ENCODE peak calls at places on chromosome 20, in eight cellular contexts. O is adrenal gland; U is uterus; E is GM23248; V is MM.1S; K is NT2/D1; N is pancreas; Y is CD8-positive, alpha-beta memory T cell. P is an unnamed sample. For H3K4me1, the result is how much of the 10 kb centered on the place peaks cover.

GRCh38 chr20:22339091-22339881 is 245.1 kb downstream of the FOXA2 start:
- DNase-seq in N (peak), O (no peak), E (peak), K (peak), Y (no peak), V (peak), U (no peak), P (no peak)

GRCh38 chr20:50996901-50997830 is 25.7 kb downstream of the KCNG1 start:
- DNase-seq in N (no peak), O (no peak), K (no peak), V (no peak), E (peak), Y (no peak), U (no peak), P (no peak)

GRCh38 chr20:50001784-50002311 is 19.1 kb downstream of the SNAI1 start:
- DNase-seq in O (no peak), E (no peak), V (no peak), N (no peak), Y (no peak), K (no peak), U (no peak), P (no peak)

GRCh38 chr20:10647471-10647870 is 26.3 kb downstream of the JAG1 start:
- DNase-seq in O (no peak), Y (no peak), K (no peak), U (peak), E (peak), N (no peak), V (no peak), P (no peak)

GRCh38 chr20:40633123-40633850 is 55.7 kb downstream of the MAFB start:
- DNase-seq in K (no peak), V (no peak), O (no peak), E (no peak), Y (no peak), U (no peak), N (no peak), P (no peak)

GRCh38 chr20:64242797-64243475 is 12.6 kb upstream of the PCMTD2 start:
- DNase-seq in Y (no peak), O (peak), N (no peak), K (no peak), U (no peak), E (no peak), V (no peak), P (no peak)

GRCh38 chr20:38825901-38826625 is 20.6 kb downstream of the PPP1R16B start:
- DNase-seq in O (no peak), E (peak), U (no peak), Y (no peak), K (no peak), V (no peak), N (peak), P (no peak)

GRCh38 chr20:47629907-47630306 is 128.2 kb downstream of the NCOA3 start:
- DNase-seq in E (no peak), V (no peak), U (no peak), N (no peak), O (no peak), Y (no peak), K (no peak), P (no peak)

GRCh38 chr20:22342410-22342809 is 242.0 kb downstream of the FOXA2 start:
- DNase-seq in U (no peak), E (no peak), O (no peak), Y (no peak), N (no peak), K (no peak), V (no peak), P (no peak)

GRCh38 chr20:39190666-39191570 is 228.8 kb downstream of the DHX35 start:
- DNase-seq in U (no peak), O (no peak), N (no peak), K (peak), E (peak), V (no peak), Y (no peak), P (no peak)

GRCh38 chr20:36967636-36968035 is 16.1 kb upstream of the SAMHD1 start:
- DNase-seq in Y (no peak), K (no peak), U (no peak), V (no peak), E (no peak), N (no peak), O (no peak), P (no peak)

GRCh38 chr20:63445075-63445734 is 27.2 kb downstream of the KCNQ2 start:
- DNase-seq in N (no peak), V (no peak), Y (no peak), O (no peak), K (no peak), E (no peak), U (no peak), P (no peak)

GRCh38 chr20:49385471-49385870 is 97.0 kb downstream of the KCNB1 start:
- DNase-seq in E (peak), V (peak), Y (no peak), U (no peak), O (no peak), K (peak), N (no peak), P (no peak)

GRCh38 chr20:38937978-38938473 is 11.8 kb downstream of the FAM83D start:
- DNase-seq in V (no peak), Y (no peak), U (no peak), N (no peak), K (no peak), O (no peak), E (no peak), P (no peak)

GRCh38 chr20:650954-651353 is 2.0 kb downstream of the SRXN1 start:
- DNase-seq in Y (no peak), U (no peak), K (no peak), N (no peak), E (peak), O (no peak), V (no peak), P (no peak)

GRCh38 chr20:63298731-63299312 is 5.8 kb downstream of the COL20A1 start:
- DNase-seq in O (no peak), V (no peak), E (no peak), N (no peak), K (no peak), U (no peak), Y (no peak), P (no peak)

GRCh38 chr20:22586645-22587310 is 2.4 kb upstream of the FOXA2 start:
- DNase-seq in V (no peak), K (no peak), U (no peak), N (peak), O (no peak), E (peak), Y (no peak), P (no peak)

GRCh38 chr20:12744026-12744425 is 264.7 kb upstream of the SPTLC3 start:
- DNase-seq in U (no peak), K (no peak), O (no peak), Y (no peak), E (no peak), N (no peak), V (no peak), P (no peak)

GRCh38 chr20:13322621-13323020 is 101.5 kb downstream of the ISM1 start:
- DNase-seq in V (no peak), Y (no peak), E (no peak), U (no peak), O (no peak), N (no peak), K (no peak), P (no peak)

GRCh38 chr20:6051505-6051904 is 2.4 kb downstream of the LRRN4 start:
- DNase-seq in K (no peak), Y (no peak), E (peak), N (peak), O (no peak), U (no peak), V (no peak), P (no peak)

GRCh38 chr20:37702643-37703337 is 9.0 kb downstream of the CTNNBL1 start:
- DNase-seq in U (no peak), O (no peak), N (no peak), K (no peak), V (no peak), E (no peak), Y (no peak), P (no peak)

GRCh38 chr20:33558348-33559144 is 68.7 kb downstream of the CBFA2T2 start:
- DNase-seq in Y (no peak), U (no peak), O (no peak), N (no peak), V (no peak), E (no peak), K (no peak), P (no peak)

GRCh38 chr20:33559212-33559611 is 69.3 kb downstream of the CBFA2T2 start:
- DNase-seq in V (no peak), Y (no peak), E (no peak), O (no peak), U (no peak), K (no peak), N (no peak), P (no peak)

GRCh38 chr20:33563788-33564187 is 73.9 kb downstream of the CBFA2T2 start:
- DNase-seq in O (no peak), E (no peak), U (no peak), V (no peak), K (no peak), N (no peak), Y (no peak), P (no peak)

GRCh38 chr20:33559994-33560393 is 70.1 kb downstream of the CBFA2T2 start:
- DNase-seq in U (no peak), Y (no peak), O (no peak), E (no peak), N (no peak), V (no peak), K (no peak), P (no peak)

DNA sequence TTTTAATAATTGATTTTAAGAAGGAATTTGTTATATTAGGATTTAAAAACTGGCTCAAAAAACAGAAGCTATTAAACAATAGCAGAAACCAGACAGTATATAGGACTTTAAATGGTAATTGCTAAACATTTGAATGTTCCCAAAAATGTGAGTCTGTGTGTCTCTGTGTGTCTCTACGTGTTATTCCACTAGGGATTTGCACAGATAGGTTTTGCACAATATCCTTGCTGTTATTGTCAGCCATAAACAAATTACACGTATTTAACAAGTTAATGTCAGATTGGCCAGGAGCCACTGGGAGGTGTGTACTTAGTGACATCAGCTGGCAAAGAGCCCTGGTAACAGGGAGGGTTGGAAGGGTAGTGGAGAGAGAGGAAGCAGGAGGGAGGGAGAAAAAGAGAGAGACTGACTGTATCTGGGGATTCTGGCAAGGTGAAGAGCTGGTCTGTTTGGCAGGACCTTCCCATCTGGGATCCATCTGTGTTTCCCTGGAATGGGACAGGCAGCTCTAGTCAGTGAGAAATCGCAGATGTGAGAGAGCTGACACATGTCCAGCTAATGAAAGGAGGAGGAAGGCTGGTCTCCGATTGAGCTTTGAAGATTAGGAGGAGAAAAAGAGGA is 72.2 kb downstream of the CBFA2T2 start:
- DNase-seq in N (peak), V (no peak), E (peak), U (peak), O (peak), Y (no peak), K (no peak), P (peak)
- H3K4me1 ChIP-seq in N (under half), V (under half), E (under half), U (under half), O (under half), Y (under half), K (under half), P (under half)

GRCh38 chr20:35014537-35014936 is 58.9 kb downstream of the MYH7B start:
- DNase-seq in K (no peak), O (no peak), U (no peak), E (no peak), Y (no peak), V (no peak), N (no peak), P (no peak)
- H3K4me1 ChIP-seq in K (under half), O (half or more), U (under half), E (under half), Y (under half), V (under half), N (under half), P (under half)

DNA sequence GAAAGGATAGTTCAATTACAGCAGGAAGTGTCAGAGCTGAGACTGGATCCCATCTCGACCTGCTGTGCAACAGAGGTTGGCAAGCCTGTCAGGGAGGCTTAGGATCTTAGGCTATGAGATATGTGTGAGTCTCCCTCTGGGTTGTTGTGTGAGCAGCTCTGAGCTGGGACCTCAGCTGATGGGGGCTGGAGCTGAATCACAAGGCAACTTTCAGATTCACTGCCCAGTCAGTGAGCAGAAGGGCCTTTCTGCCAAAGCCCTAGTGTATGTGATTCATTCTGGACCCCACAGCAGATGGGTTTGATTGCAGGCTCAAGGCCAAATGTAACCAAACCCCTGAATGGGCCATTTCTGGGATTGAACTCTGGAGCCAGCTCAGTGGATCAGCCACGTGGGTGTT is 4.5 kb downstream of the PI3 start:
- DNase-seq in O (no peak), E (peak), N (no peak), V (no peak), Y (no peak), U (no peak), K (no peak), P (no peak)
- H3K4me1 ChIP-seq in O (under half), E (under half), N (under half), V (under half), Y (under half), U (under half), K (under half), P (under half)

DNA sequence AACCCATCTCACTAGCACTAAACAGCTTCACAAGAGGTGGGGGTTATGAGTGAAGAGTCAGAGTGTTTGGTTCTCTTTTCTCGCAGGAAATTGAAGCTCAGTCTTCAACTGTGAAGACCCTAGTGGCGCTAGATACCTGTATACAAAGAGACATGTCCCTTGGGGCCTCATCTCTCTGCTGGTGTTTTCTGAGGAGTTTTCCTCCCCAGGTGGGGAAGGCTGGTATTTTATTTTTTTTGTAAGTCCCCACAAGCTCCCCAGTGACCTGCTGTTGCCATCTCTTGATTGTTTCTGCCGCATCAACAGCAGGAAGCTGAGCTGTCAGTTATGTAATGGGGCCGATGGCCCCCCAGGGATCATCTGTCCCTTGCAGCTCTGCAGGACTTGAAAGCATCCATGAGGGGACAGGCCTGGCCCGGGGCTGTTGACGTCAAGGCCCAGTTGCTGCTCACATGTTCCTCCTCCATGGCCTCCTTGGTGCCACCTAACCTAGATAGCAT is 23.1 kb downstream of the STK35 start:
- DNase-seq in V (no peak), O (no peak), E (no peak), U (no peak), K (no peak), Y (no peak), N (no peak), P (no peak)
- H3K4me1 ChIP-seq in V (under half), O (half or more), E (under half), U (under half), K (under half), Y (under half), N (under half), P (under half)

GRCh38 chr20:59334616-59335300 is 34.3 kb downstream of the EDN3 start:
- DNase-seq in U (no peak), K (no peak), Y (no peak), E (no peak), N (no peak), V (no peak), O (no peak), P (no peak)

GRCh38 chr20:59331721-59332329 is 31.4 kb downstream of the EDN3 start:
- DNase-seq in V (no peak), E (no peak), N (no peak), K (no peak), U (no peak), O (no peak), Y (no peak), P (no peak)

GRCh38 chr20:59333260-59333845 is 32.9 kb downstream of the EDN3 start:
- DNase-seq in O (no peak), U (no peak), Y (no peak), V (no peak), K (no peak), N (no peak), E (no peak), P (no peak)

GRCh38 chr20:59335401-59335800 is 35.0 kb downstream of the EDN3 start:
- DNase-seq in Y (no peak), U (no peak), E (no peak), N (no peak), K (no peak), O (no peak), V (no peak), P (no peak)

DNA sequence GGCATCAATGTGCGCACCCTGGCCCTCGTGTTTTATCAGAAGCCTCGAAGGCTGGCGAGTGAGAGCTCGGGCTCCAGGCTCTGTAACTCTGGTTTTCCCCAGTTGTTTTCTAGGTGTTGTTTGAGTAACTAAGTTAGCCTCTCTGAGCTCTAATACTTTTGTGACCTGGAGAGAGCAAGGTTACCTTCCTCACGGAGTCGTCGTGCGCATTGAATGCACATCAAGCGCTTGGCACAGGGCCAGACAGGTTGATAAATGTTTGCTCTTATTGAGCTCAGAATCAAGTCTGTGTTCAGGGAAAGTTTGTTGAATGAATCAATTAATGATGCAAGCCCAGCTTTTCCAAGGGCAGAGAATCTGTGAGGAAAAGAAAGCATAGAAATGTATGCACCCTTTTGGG is 33.5 kb downstream of the EDN3 start:
- DNase-seq in K (no peak), N (no peak), E (no peak), O (no peak), Y (no peak), U (no peak), V (no peak), P (no peak)
- H3K4me1 ChIP-seq in K (under half), N (under half), E (under half), O (under half), Y (under half), U (under half), V (under half), P (under half)

GRCh38 chr20:19890358-19891117 is 126.6 kb upstream of the NAA20 start:
- DNase-seq in E (no peak), Y (no peak), U (no peak), V (no peak), K (no peak), O (no peak), N (no peak), P (no peak)
- H3K4me1 ChIP-seq in E (under half), Y (under half), U (under half), V (under half), K (under half), O (half or more), N (under half), P (under half)

DNA sequence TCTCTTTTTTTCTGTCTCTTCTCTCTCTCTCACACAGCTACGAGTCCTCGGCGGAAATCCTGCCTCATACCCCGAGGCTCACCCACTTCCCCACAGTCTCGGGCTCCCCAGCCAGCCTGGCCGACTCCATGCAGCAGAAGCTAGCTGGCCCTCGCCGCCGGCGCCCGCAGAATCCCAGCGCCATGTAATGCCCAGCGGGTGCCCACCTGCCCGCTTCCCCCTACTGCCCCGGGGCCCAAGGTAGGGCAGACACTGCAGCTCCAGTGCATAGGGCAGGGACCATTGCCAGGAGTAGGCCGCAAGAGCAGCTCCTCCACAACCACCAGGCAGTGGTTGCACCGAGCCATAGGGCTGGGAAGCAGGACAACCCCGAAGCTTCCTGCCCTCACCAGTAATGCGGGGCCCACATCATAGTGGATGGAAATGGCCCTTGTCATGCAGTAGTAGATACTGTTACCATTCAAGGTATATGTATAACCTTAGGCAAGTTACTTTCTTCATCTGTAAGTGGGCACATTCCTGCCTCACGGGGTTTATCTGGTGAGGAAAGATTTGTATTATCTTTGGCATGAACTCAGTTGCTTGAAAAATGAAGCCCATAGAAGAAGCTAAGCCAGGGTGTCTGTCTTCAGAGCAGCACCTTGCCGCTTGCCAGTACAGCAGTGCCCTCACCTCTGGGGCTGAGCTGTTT is 36.9 kb upstream of the ID1 start:
- DNase-seq in K (no peak), N (no peak), V (no peak), O (no peak), E (peak), U (no peak), Y (no peak), P (no peak)
- H3K4me1 ChIP-seq in K (under half), N (under half), V (under half), O (under half), E (under half), U (under half), Y (under half), P (under half)

P was measured in right atrium auricular region.